ENCODE peak calls at places on chromosomes 1 and 21, in ten cellular contexts. One of them, this sample, is unnamed.
A peak's percentile ranks its signal among the peaks of the same experiment; 100 is the strongest.

GRCh38 chr1:236064674-236065508 is at the start of gene NID1:
- DNase-seq in uterus: peak; percentile 93
- DNase-seq in heart left ventricle: peak; percentile 92
- DNase-seq in transverse colon: peak; percentile 76
- DNase-seq in endothelial cell of umbilical vein: peak; percentile 75
- DNase-seq in A549: peak; percentile 35
- DNase-seq in HCT116: no peak
- DNase-seq in tibial nerve: peak; percentile 80
- DNase-seq in stomach: peak; percentile 69
- DNase-seq in esophagus muscularis mucosa: peak; percentile 96
- DNase-seq in this sample: peak; percentile 63

GRCh38 chr1:59505596-59506028 is 208.7 kb downstream of the FGGY start:
- DNase-seq in uterus: no peak
- DNase-seq in heart left ventricle: no peak
- DNase-seq in transverse colon: no peak
- DNase-seq in endothelial cell of umbilical vein: no peak
- DNase-seq in A549: no peak
- DNase-seq in HCT116: no peak
- DNase-seq in tibial nerve: no peak
- DNase-seq in stomach: no peak
- DNase-seq in esophagus muscularis mucosa: no peak
- DNase-seq in this sample: no peak

GRCh38 chr1:82152356-82153281 is 351.9 kb downstream of the ADGRL2 start:
- DNase-seq in uterus: no peak
- DNase-seq in heart left ventricle: no peak
- DNase-seq in transverse colon: no peak
- DNase-seq in endothelial cell of umbilical vein: no peak
- DNase-seq in A549: no peak
- DNase-seq in HCT116: no peak
- DNase-seq in tibial nerve: no peak
- DNase-seq in stomach: no peak
- DNase-seq in esophagus muscularis mucosa: no peak
- DNase-seq in this sample: no peak

GRCh38 chr1:6001992-6002576 is 9.9 kb upstream of the NPHP4 start:
- DNase-seq in uterus: no peak
- DNase-seq in heart left ventricle: peak; percentile 75
- DNase-seq in transverse colon: no peak
- DNase-seq in endothelial cell of umbilical vein: no peak
- DNase-seq in A549: no peak
- DNase-seq in HCT116: no peak
- DNase-seq in tibial nerve: no peak
- DNase-seq in stomach: peak; percentile 40
- DNase-seq in esophagus muscularis mucosa: no peak
- DNase-seq in this sample: no peak

GRCh38 chr1:165598676-165599059 is 32.4 kb upstream of the MGST3 start:
- DNase-seq in uterus: no peak
- DNase-seq in heart left ventricle: no peak
- DNase-seq in transverse colon: no peak
- DNase-seq in endothelial cell of umbilical vein: no peak
- DNase-seq in A549: no peak
- DNase-seq in HCT116: no peak
- DNase-seq in tibial nerve: no peak
- DNase-seq in stomach: no peak
- DNase-seq in esophagus muscularis mucosa: no peak
- DNase-seq in this sample: no peak

GRCh38 chr21:32372755-32373154 is 20.1 kb downstream of the URB1 start:
- DNase-seq in uterus: no peak
- DNase-seq in heart left ventricle: no peak
- DNase-seq in transverse colon: no peak
- DNase-seq in endothelial cell of umbilical vein: peak; percentile 85
- DNase-seq in A549: no peak
- DNase-seq in HCT116: no peak
- DNase-seq in tibial nerve: no peak
- DNase-seq in stomach: no peak
- DNase-seq in esophagus muscularis mucosa: no peak
- DNase-seq in this sample: peak; percentile 70

GRCh38 chr1:102529446-102529845 is 532.7 kb upstream of the OLFM3 start:
- DNase-seq in uterus: no peak
- DNase-seq in heart left ventricle: no peak
- DNase-seq in transverse colon: no peak
- DNase-seq in endothelial cell of umbilical vein: no peak
- DNase-seq in A549: no peak
- DNase-seq in HCT116: no peak
- DNase-seq in tibial nerve: no peak
- DNase-seq in stomach: no peak
- DNase-seq in esophagus muscularis mucosa: no peak
- DNase-seq in this sample: no peak

GRCh38 chr1:170768929-170769328 is 105.0 kb downstream of the PRRX1 start:
- DNase-seq in uterus: no peak
- DNase-seq in heart left ventricle: no peak
- DNase-seq in transverse colon: no peak
- DNase-seq in endothelial cell of umbilical vein: no peak
- DNase-seq in A549: no peak
- DNase-seq in HCT116: no peak
- DNase-seq in tibial nerve: no peak
- DNase-seq in stomach: no peak
- DNase-seq in esophagus muscularis mucosa: no peak
- DNase-seq in this sample: no peak

GRCh38 chr21:42939581-42940413 is 14.4 kb upstream of the ERVH48-1 start:
- DNase-seq in uterus: peak; percentile 90
- DNase-seq in heart left ventricle: peak; percentile 78
- DNase-seq in transverse colon: peak; percentile 73
- DNase-seq in endothelial cell of umbilical vein: peak; percentile 79
- DNase-seq in A549: peak; percentile 76
- DNase-seq in HCT116: no peak
- DNase-seq in tibial nerve: peak; percentile 68
- DNase-seq in stomach: peak; percentile 73
- DNase-seq in esophagus muscularis mucosa: peak; percentile 93
- DNase-seq in this sample: peak; percentile 84

GRCh38 chr21:36686955-36687354 is 12.0 kb upstream of the SIM2 start:
- DNase-seq in uterus: no peak
- DNase-seq in heart left ventricle: no peak
- DNase-seq in transverse colon: no peak
- DNase-seq in endothelial cell of umbilical vein: no peak
- DNase-seq in A549: no peak
- DNase-seq in HCT116: no peak
- DNase-seq in tibial nerve: no peak
- DNase-seq in stomach: no peak
- DNase-seq in esophagus muscularis mucosa: no peak
- DNase-seq in this sample: no peak

GRCh38 chr1:198902616-198903140 is 263.8 kb downstream of the PTPRC start:
- DNase-seq in uterus: no peak
- DNase-seq in heart left ventricle: peak; percentile 22
- DNase-seq in transverse colon: no peak
- DNase-seq in endothelial cell of umbilical vein: no peak
- DNase-seq in A549: no peak
- DNase-seq in HCT116: no peak
- DNase-seq in tibial nerve: no peak
- DNase-seq in stomach: no peak
- DNase-seq in esophagus muscularis mucosa: no peak
- DNase-seq in this sample: peak; percentile 4

GRCh38 chr1:53160924-53161378 is 18.5 kb upstream of the SLC1A7 start:
- DNase-seq in uterus: no peak
- DNase-seq in heart left ventricle: no peak
- DNase-seq in transverse colon: no peak
- DNase-seq in endothelial cell of umbilical vein: no peak
- DNase-seq in A549: no peak
- DNase-seq in HCT116: no peak
- DNase-seq in tibial nerve: no peak
- DNase-seq in stomach: no peak
- DNase-seq in esophagus muscularis mucosa: peak; percentile 34
- DNase-seq in this sample: no peak

GRCh38 chr1:219324629-219325367 is 151.1 kb downstream of the LYPLAL1 start:
- DNase-seq in uterus: no peak
- DNase-seq in heart left ventricle: no peak
- DNase-seq in transverse colon: no peak
- DNase-seq in endothelial cell of umbilical vein: peak; percentile 83
- DNase-seq in A549: peak; percentile 43
- DNase-seq in HCT116: peak; percentile 61
- DNase-seq in tibial nerve: no peak
- DNase-seq in stomach: no peak
- DNase-seq in esophagus muscularis mucosa: no peak
- DNase-seq in this sample: no peak

GRCh38 chr1:248862695-248863010 is 3.8 kb upstream of the ZNF692 start:
- DNase-seq in uterus: no peak
- DNase-seq in heart left ventricle: no peak
- DNase-seq in transverse colon: no peak
- DNase-seq in endothelial cell of umbilical vein: no peak
- DNase-seq in A549: no peak
- DNase-seq in HCT116: no peak
- DNase-seq in tibial nerve: no peak
- DNase-seq in stomach: no peak
- DNase-seq in esophagus muscularis mucosa: peak; percentile 91
- DNase-seq in this sample: no peak

GRCh38 chr1:248860007-248860406 is 1.1 kb upstream of the ZNF692 start:
- DNase-seq in uterus: no peak
- DNase-seq in heart left ventricle: no peak
- DNase-seq in transverse colon: no peak
- DNase-seq in endothelial cell of umbilical vein: no peak
- DNase-seq in A549: no peak
- DNase-seq in HCT116: no peak
- DNase-seq in tibial nerve: no peak
- DNase-seq in stomach: no peak
- DNase-seq in esophagus muscularis mucosa: no peak
- DNase-seq in this sample: no peak

GRCh38 chr1:248861621-248862020 is 2.7 kb upstream of the ZNF692 start:
- DNase-seq in uterus: no peak
- DNase-seq in heart left ventricle: no peak
- DNase-seq in transverse colon: no peak
- DNase-seq in endothelial cell of umbilical vein: no peak
- DNase-seq in A549: no peak
- DNase-seq in HCT116: no peak
- DNase-seq in tibial nerve: no peak
- DNase-seq in stomach: no peak
- DNase-seq in esophagus muscularis mucosa: no peak
- DNase-seq in this sample: no peak

GRCh38 chr1:248858891-248859889 is at the start of gene ZNF692:
- DNase-seq in uterus: peak; percentile 95
- DNase-seq in heart left ventricle: peak; percentile 99
- DNase-seq in transverse colon: peak; percentile 98
- DNase-seq in endothelial cell of umbilical vein: peak; percentile 96
- DNase-seq in A549: peak; percentile 99
- DNase-seq in HCT116: peak; percentile 95
- DNase-seq in tibial nerve: peak; percentile 95
- DNase-seq in stomach: peak; percentile 98
- DNase-seq in esophagus muscularis mucosa: peak; percentile 99
- DNase-seq in this sample: peak; percentile 97

GRCh38 chr1:248863011-248863881 is 4.4 kb upstream of the ZNF692 start:
- DNase-seq in uterus: peak; percentile 85
- DNase-seq in heart left ventricle: peak; percentile 94
- DNase-seq in transverse colon: peak; percentile 93
- DNase-seq in endothelial cell of umbilical vein: peak; percentile 76
- DNase-seq in A549: peak; percentile 63
- DNase-seq in HCT116: no peak
- DNase-seq in tibial nerve: peak; percentile 87
- DNase-seq in stomach: peak; percentile 91
- DNase-seq in esophagus muscularis mucosa: peak; percentile 82
- DNase-seq in this sample: peak; percentile 86
- TF ChIP-seq POLR2A in uterus: peak; percentile 38
- TF ChIP-seq POLR2A in heart left ventricle: peak; percentile 64
- TF ChIP-seq POLR2A in transverse colon: peak; percentile 74
- TF ChIP-seq POLR2A in endothelial cell of umbilical vein: peak; percentile 63
- TF ChIP-seq POLR2A in A549: peak; percentile 96
- TF ChIP-seq POLR2A in HCT116: no peak
- TF ChIP-seq POLR2A in tibial nerve: no peak
- TF ChIP-seq POLR2A in stomach: no peak
- TF ChIP-seq POLR2A in esophagus muscularis mucosa: no peak
- TF ChIP-seq POLR2A in this sample: peak; percentile 78

GRCh38 chr1:99107680-99108079 is 103.0 kb upstream of the PLPPR5 start:
- DNase-seq in uterus: no peak
- DNase-seq in heart left ventricle: no peak
- DNase-seq in transverse colon: no peak
- DNase-seq in endothelial cell of umbilical vein: no peak
- DNase-seq in A549: no peak
- DNase-seq in HCT116: no peak
- DNase-seq in tibial nerve: no peak
- DNase-seq in stomach: no peak
- DNase-seq in esophagus muscularis mucosa: no peak
- DNase-seq in this sample: no peak
- H3K27ac ChIP-seq in uterus: no peak overlapping the region
- H3K27ac ChIP-seq in heart left ventricle: no peak overlapping the region
- H3K27ac ChIP-seq in transverse colon: no peak overlapping the region
- H3K27ac ChIP-seq in endothelial cell of umbilical vein: no peak overlapping the region
- H3K27ac ChIP-seq in A549: no peak overlapping the region
- H3K27ac ChIP-seq in HCT116: no peak overlapping the region
- H3K27ac ChIP-seq in tibial nerve: no peak overlapping the region
- H3K27ac ChIP-seq in stomach: no peak overlapping the region
- H3K27ac ChIP-seq in esophagus muscularis mucosa: no peak overlapping the region
- H3K27ac ChIP-seq in this sample: no peak overlapping the region

GRCh38 chr1:1893291-1893985 is 2.6 kb upstream of the GNB1 start:
- DNase-seq in uterus: no peak
- DNase-seq in heart left ventricle: no peak
- DNase-seq in transverse colon: no peak
- DNase-seq in endothelial cell of umbilical vein: no peak
- DNase-seq in A549: no peak
- DNase-seq in HCT116: no peak
- DNase-seq in tibial nerve: no peak
- DNase-seq in stomach: no peak
- DNase-seq in esophagus muscularis mucosa: no peak
- DNase-seq in this sample: no peak

GRCh38 chr1:1895050-1895398 is 4.1 kb upstream of the GNB1 start:
- DNase-seq in uterus: no peak
- DNase-seq in heart left ventricle: no peak
- DNase-seq in transverse colon: no peak
- DNase-seq in endothelial cell of umbilical vein: no peak
- DNase-seq in A549: no peak
- DNase-seq in HCT116: no peak
- DNase-seq in tibial nerve: no peak
- DNase-seq in stomach: no peak
- DNase-seq in esophagus muscularis mucosa: no peak
- DNase-seq in this sample: no peak

GRCh38 chr1:1892763-1893120 is 1.9 kb upstream of the GNB1 start:
- DNase-seq in uterus: no peak
- DNase-seq in heart left ventricle: no peak
- DNase-seq in transverse colon: no peak
- DNase-seq in endothelial cell of umbilical vein: no peak
- DNase-seq in A549: no peak
- DNase-seq in HCT116: no peak
- DNase-seq in tibial nerve: no peak
- DNase-seq in stomach: no peak
- DNase-seq in esophagus muscularis mucosa: no peak
- DNase-seq in this sample: no peak

GRCh38 chr1:1894354-1895049 is 3.6 kb upstream of the GNB1 start:
- DNase-seq in uterus: no peak
- DNase-seq in heart left ventricle: peak; percentile 76
- DNase-seq in transverse colon: peak; percentile 87
- DNase-seq in endothelial cell of umbilical vein: no peak
- DNase-seq in A549: no peak
- DNase-seq in HCT116: no peak
- DNase-seq in tibial nerve: no peak
- DNase-seq in stomach: peak; percentile 77
- DNase-seq in esophagus muscularis mucosa: no peak
- DNase-seq in this sample: peak; percentile 79

GRCh38 chr1:1893997-1894353 is 3.1 kb upstream of the GNB1 start:
- DNase-seq in uterus: no peak
- DNase-seq in heart left ventricle: no peak
- DNase-seq in transverse colon: no peak
- DNase-seq in endothelial cell of umbilical vein: no peak
- DNase-seq in A549: no peak
- DNase-seq in HCT116: no peak
- DNase-seq in tibial nerve: no peak
- DNase-seq in stomach: no peak
- DNase-seq in esophagus muscularis mucosa: no peak
- DNase-seq in this sample: no peak
- TF ChIP-seq POLR2A in uterus: no peak
- TF ChIP-seq POLR2A in heart left ventricle: no peak
- TF ChIP-seq POLR2A in transverse colon: no peak
- TF ChIP-seq POLR2A in endothelial cell of umbilical vein: no peak
- TF ChIP-seq POLR2A in A549: no peak
- TF ChIP-seq POLR2A in HCT116: no peak
- TF ChIP-seq POLR2A in tibial nerve: no peak
- TF ChIP-seq POLR2A in stomach: no peak
- TF ChIP-seq POLR2A in esophagus muscularis mucosa: no peak
- TF ChIP-seq POLR2A in this sample: no peak

GRCh38 chr1:79262745-79263258 is 256.3 kb upstream of the ADGRL4 start:
- DNase-seq in uterus: no peak
- DNase-seq in heart left ventricle: no peak
- DNase-seq in transverse colon: no peak
- DNase-seq in endothelial cell of umbilical vein: peak; percentile 3
- DNase-seq in A549: no peak
- DNase-seq in HCT116: no peak
- DNase-seq in tibial nerve: no peak
- DNase-seq in stomach: no peak
- DNase-seq in esophagus muscularis mucosa: no peak
- DNase-seq in this sample: no peak
- H3K27ac ChIP-seq in uterus: no peak overlapping the region
- H3K27ac ChIP-seq in heart left ventricle: no peak overlapping the region
- H3K27ac ChIP-seq in transverse colon: no peak overlapping the region
- H3K27ac ChIP-seq in endothelial cell of umbilical vein: no peak overlapping the region
- H3K27ac ChIP-seq in A549: no peak overlapping the region
- H3K27ac ChIP-seq in HCT116: no peak overlapping the region
- H3K27ac ChIP-seq in tibial nerve: no peak overlapping the region
- H3K27ac ChIP-seq in stomach: no peak overlapping the region
- H3K27ac ChIP-seq in esophagus muscularis mucosa: no peak overlapping the region
- H3K27ac ChIP-seq in this sample: no peak overlapping the region

This sample was measured in prostate gland.